ENCODE peak calls at places on chromosomes 11 and 22, in eight cellular contexts. One of them, this sample, is unnamed.

GRCh38 chr11:2509481-2510001 is 64.7 kb downstream of the KCNQ1 start:
- DNase-seq in hepatocyte: no peak
- DNase-seq in neural progenitor cell: no peak
- DNase-seq in OCI-LY7: no peak
- DNase-seq in HCT116: no peak
- DNase-seq in MM.1S: no peak
- DNase-seq in GM23338: no peak
- DNase-seq in PC-3: no peak
- DNase-seq in this sample: no peak

GRCh38 chr11:13596601-13597000 is 71.9 kb upstream of the FAR1 start:
- DNase-seq in neural progenitor cell: no peak
- DNase-seq in hepatocyte: no peak
- DNase-seq in OCI-LY7: no peak
- DNase-seq in GM23338: no peak
- DNase-seq in MM.1S: no peak
- DNase-seq in HCT116: no peak
- DNase-seq in PC-3: no peak
- DNase-seq in this sample: peak; percentile 7

GRCh38 chr11:78112588-78113275 is 26.7 kb downstream of the ALG8 start:
- DNase-seq in OCI-LY7: no peak
- DNase-seq in MM.1S: no peak
- DNase-seq in neural progenitor cell: no peak
- DNase-seq in PC-3: no peak
- DNase-seq in HCT116: no peak
- DNase-seq in GM23338: no peak
- DNase-seq in hepatocyte: no peak
- DNase-seq in this sample: no peak

GRCh38 chr11:130806746-130807145 is 109.5 kb downstream of the SNX19 start:
- DNase-seq in PC-3: no peak
- DNase-seq in GM23338: peak; percentile 49
- DNase-seq in OCI-LY7: no peak
- DNase-seq in HCT116: no peak
- DNase-seq in hepatocyte: no peak
- DNase-seq in MM.1S: peak; percentile 67
- DNase-seq in neural progenitor cell: no peak
- DNase-seq in this sample: no peak

GRCh38 chr11:62882811-62883496 is 2.3 kb downstream of the SLC3A2 start:
- DNase-seq in HCT116: no peak
- DNase-seq in OCI-LY7: no peak
- DNase-seq in neural progenitor cell: no peak
- DNase-seq in MM.1S: no peak
- DNase-seq in GM23338: no peak
- DNase-seq in PC-3: no peak
- DNase-seq in hepatocyte: no peak
- DNase-seq in this sample: no peak

GRCh38 chr22:44550666-44551491 is 52.8 kb upstream of the RTL6 start:
- DNase-seq in MM.1S: no peak
- DNase-seq in PC-3: peak; percentile 76
- DNase-seq in GM23338: no peak
- DNase-seq in neural progenitor cell: no peak
- DNase-seq in hepatocyte: peak; percentile 73
- DNase-seq in HCT116: no peak
- DNase-seq in OCI-LY7: no peak
- DNase-seq in this sample: peak; percentile 97

GRCh38 chr22:37894939-37895670 is 11.0 kb upstream of the MICALL1 start:
- DNase-seq in OCI-LY7: no peak
- DNase-seq in PC-3: peak; percentile 57
- DNase-seq in neural progenitor cell: peak; percentile 70
- DNase-seq in GM23338: peak; percentile 88
- DNase-seq in hepatocyte: peak; percentile 63
- DNase-seq in MM.1S: no peak
- DNase-seq in HCT116: no peak
- DNase-seq in this sample: no peak

GRCh38 chr11:102138677-102139076 is 28.4 kb downstream of the YAP1 start:
- DNase-seq in OCI-LY7: no peak
- DNase-seq in MM.1S: no peak
- DNase-seq in hepatocyte: no peak
- DNase-seq in GM23338: no peak
- DNase-seq in PC-3: peak; percentile 76
- DNase-seq in HCT116: no peak
- DNase-seq in neural progenitor cell: no peak
- DNase-seq in this sample: peak; percentile 82

GRCh38 chr11:67320011-67320410 is 16.7 kb downstream of the SSH3 start:
- DNase-seq in GM23338: no peak
- DNase-seq in PC-3: peak; percentile 27
- DNase-seq in MM.1S: no peak
- DNase-seq in HCT116: no peak
- DNase-seq in hepatocyte: no peak
- DNase-seq in neural progenitor cell: no peak
- DNase-seq in OCI-LY7: no peak
- DNase-seq in this sample: peak; percentile 33

GRCh38 chr11:8777907-8778767 is 95.5 kb downstream of the RPL27A start:
- DNase-seq in HCT116: no peak
- DNase-seq in neural progenitor cell: peak; percentile 31
- DNase-seq in PC-3: no peak
- DNase-seq in hepatocyte: peak; percentile 53
- DNase-seq in OCI-LY7: peak; percentile 5
- DNase-seq in MM.1S: no peak
- DNase-seq in GM23338: no peak
- DNase-seq in this sample: peak; percentile 68

GRCh38 chr11:61267437-61267841 is 26.5 kb downstream of the PGA5 start:
- DNase-seq in hepatocyte: peak; percentile 35
- DNase-seq in MM.1S: no peak
- DNase-seq in HCT116: no peak
- DNase-seq in neural progenitor cell: no peak
- DNase-seq in PC-3: no peak
- DNase-seq in GM23338: no peak
- DNase-seq in OCI-LY7: no peak
- DNase-seq in this sample: no peak

GRCh38 chr11:39327302-39327701 is 2132.2 kb downstream of the LRRC4C start:
- DNase-seq in neural progenitor cell: no peak
- DNase-seq in GM23338: no peak
- DNase-seq in OCI-LY7: no peak
- DNase-seq in HCT116: no peak
- DNase-seq in MM.1S: no peak
- DNase-seq in hepatocyte: no peak
- DNase-seq in PC-3: no peak
- DNase-seq in this sample: no peak

GRCh38 chr11:86753376-86753775 is 47.0 kb upstream of the PRSS23 start:
- DNase-seq in HCT116: no peak
- DNase-seq in GM23338: no peak
- DNase-seq in neural progenitor cell: no peak
- DNase-seq in MM.1S: no peak
- DNase-seq in OCI-LY7: no peak
- DNase-seq in hepatocyte: no peak
- DNase-seq in PC-3: no peak
- DNase-seq in this sample: no peak

GRCh38 chr22:37804886-37805857 is 2.6 kb upstream of the GCAT start:
- DNase-seq in hepatocyte: peak; percentile 92
- DNase-seq in OCI-LY7: no peak
- DNase-seq in GM23338: peak; percentile 84
- DNase-seq in neural progenitor cell: peak; percentile 86
- DNase-seq in PC-3: peak; percentile 83
- DNase-seq in MM.1S: no peak
- DNase-seq in HCT116: peak; percentile 67
- DNase-seq in this sample: peak; percentile 88

DNA sequence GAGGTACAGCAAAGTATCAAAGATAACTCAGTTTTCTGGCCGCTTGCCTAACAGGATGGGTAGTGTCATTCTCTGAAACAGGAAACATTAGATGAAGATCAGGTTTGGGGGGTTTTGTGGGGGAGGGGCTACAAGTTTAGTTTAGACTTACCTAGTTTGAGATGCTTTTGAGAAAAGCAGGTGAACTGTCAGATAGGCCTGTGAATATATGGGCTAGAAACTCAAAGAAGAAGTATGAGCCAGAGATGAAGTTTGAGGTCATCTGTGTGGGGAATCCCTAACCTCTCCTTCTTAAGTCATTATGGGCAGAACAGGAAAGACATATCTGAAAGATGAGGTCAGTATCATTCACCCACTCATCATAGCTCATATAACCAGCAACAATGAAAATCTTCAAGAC is 11.9 kb downstream of the HOATZ start:
- DNase-seq in MM.1S: peak; percentile 56
- DNase-seq in PC-3: peak; percentile 59
- DNase-seq in hepatocyte: no peak
- DNase-seq in OCI-LY7: no peak
- DNase-seq in GM23338: no peak
- DNase-seq in neural progenitor cell: no peak
- DNase-seq in HCT116: no peak
- DNase-seq in this sample: peak; percentile 86
- TF ChIP-seq EZH2phosphoT487 in MM.1S: no peak
- TF ChIP-seq EZH2phosphoT487 in PC-3: no peak
- TF ChIP-seq EZH2phosphoT487 in hepatocyte: no peak
- TF ChIP-seq EZH2phosphoT487 in OCI-LY7: no peak
- TF ChIP-seq EZH2phosphoT487 in GM23338: no peak
- TF ChIP-seq EZH2phosphoT487 in neural progenitor cell: no peak
- TF ChIP-seq EZH2phosphoT487 in HCT116: no peak
- TF ChIP-seq EZH2phosphoT487 in this sample: no peak

GRCh38 chr11:45361551-45361950 is 75.4 kb upstream of the SYT13 start:
- DNase-seq in hepatocyte: no peak
- DNase-seq in MM.1S: no peak
- DNase-seq in GM23338: no peak
- DNase-seq in PC-3: no peak
- DNase-seq in neural progenitor cell: no peak
- DNase-seq in HCT116: no peak
- DNase-seq in OCI-LY7: no peak
- DNase-seq in this sample: no peak

GRCh38 chr11:45366196-45366595 is 80.1 kb upstream of the SYT13 start:
- DNase-seq in GM23338: no peak
- DNase-seq in OCI-LY7: no peak
- DNase-seq in MM.1S: no peak
- DNase-seq in PC-3: no peak
- DNase-seq in hepatocyte: no peak
- DNase-seq in neural progenitor cell: no peak
- DNase-seq in HCT116: no peak
- DNase-seq in this sample: no peak

GRCh38 chr11:45366839-45367238 is 80.7 kb upstream of the SYT13 start:
- DNase-seq in hepatocyte: no peak
- DNase-seq in HCT116: no peak
- DNase-seq in MM.1S: no peak
- DNase-seq in OCI-LY7: no peak
- DNase-seq in PC-3: no peak
- DNase-seq in GM23338: no peak
- DNase-seq in neural progenitor cell: peak; percentile 76
- DNase-seq in this sample: no peak

DNA sequence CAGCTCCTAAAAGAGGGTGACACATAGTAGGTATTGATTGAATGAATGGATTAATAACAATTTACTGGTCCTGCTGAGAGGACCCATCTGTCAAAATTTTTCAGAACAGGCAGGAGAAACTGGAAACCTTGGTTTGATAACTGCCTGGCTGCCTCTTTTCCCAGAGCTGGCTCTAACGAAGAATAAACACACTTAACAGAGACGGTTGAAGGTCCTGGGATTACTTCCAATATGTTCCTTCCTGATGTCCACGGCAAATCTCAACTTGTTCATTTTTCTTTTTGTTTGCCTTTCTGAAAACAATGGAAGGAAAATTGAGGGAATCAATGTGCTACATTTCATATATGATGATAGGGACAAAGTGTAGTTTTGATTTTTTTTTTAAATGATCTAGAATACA is 76.5 kb upstream of the SYT13 start:
- DNase-seq in MM.1S: no peak
- DNase-seq in HCT116: no peak
- DNase-seq in hepatocyte: no peak
- DNase-seq in PC-3: no peak
- DNase-seq in OCI-LY7: no peak
- DNase-seq in neural progenitor cell: no peak
- DNase-seq in GM23338: no peak
- DNase-seq in this sample: no peak
- TF ChIP-seq EZH2phosphoT487 in MM.1S: no peak
- TF ChIP-seq EZH2phosphoT487 in HCT116: no peak
- TF ChIP-seq EZH2phosphoT487 in hepatocyte: no peak
- TF ChIP-seq EZH2phosphoT487 in PC-3: no peak
- TF ChIP-seq EZH2phosphoT487 in OCI-LY7: no peak
- TF ChIP-seq EZH2phosphoT487 in neural progenitor cell: no peak
- TF ChIP-seq EZH2phosphoT487 in GM23338: no peak
- TF ChIP-seq EZH2phosphoT487 in this sample: no peak

DNA sequence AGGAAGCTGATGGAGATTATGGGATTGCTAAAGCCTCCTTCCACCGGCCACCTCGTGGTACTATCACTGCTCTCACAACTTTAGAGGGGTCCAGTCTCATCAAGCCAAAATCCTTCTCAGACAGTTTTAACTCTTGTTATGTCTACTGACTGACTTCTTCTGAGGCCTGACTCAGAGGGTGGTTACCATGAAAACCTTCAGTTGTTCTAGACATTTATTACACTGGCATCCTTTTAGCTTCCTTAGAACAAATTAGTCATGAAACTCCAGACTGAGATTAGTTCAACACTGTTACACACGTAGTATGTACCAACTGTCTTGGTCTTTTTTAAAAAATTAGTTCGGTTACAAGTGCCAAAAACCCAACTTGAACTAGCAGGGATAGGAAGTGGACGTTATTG is 7.5 kb downstream of the DIXDC1 start:
- DNase-seq in HCT116: no peak
- DNase-seq in GM23338: no peak
- DNase-seq in MM.1S: no peak
- DNase-seq in PC-3: peak; percentile 47
- DNase-seq in neural progenitor cell: no peak
- DNase-seq in OCI-LY7: no peak
- DNase-seq in hepatocyte: no peak
- DNase-seq in this sample: peak; percentile 98
- TF ChIP-seq EZH2phosphoT487 in HCT116: no peak
- TF ChIP-seq EZH2phosphoT487 in GM23338: no peak
- TF ChIP-seq EZH2phosphoT487 in MM.1S: no peak
- TF ChIP-seq EZH2phosphoT487 in PC-3: no peak
- TF ChIP-seq EZH2phosphoT487 in neural progenitor cell: no peak
- TF ChIP-seq EZH2phosphoT487 in OCI-LY7: no peak
- TF ChIP-seq EZH2phosphoT487 in hepatocyte: no peak
- TF ChIP-seq EZH2phosphoT487 in this sample: no peak

GRCh38 chr11:79255965-79256364 is 184.9 kb downstream of the TENM4 start:
- DNase-seq in PC-3: no peak
- DNase-seq in HCT116: no peak
- DNase-seq in hepatocyte: no peak
- DNase-seq in MM.1S: no peak
- DNase-seq in neural progenitor cell: no peak
- DNase-seq in OCI-LY7: no peak
- DNase-seq in GM23338: no peak
- DNase-seq in this sample: no peak

GRCh38 chr11:79258606-79259005 is 182.2 kb downstream of the TENM4 start:
- DNase-seq in hepatocyte: no peak
- DNase-seq in GM23338: no peak
- DNase-seq in neural progenitor cell: peak; percentile 51
- DNase-seq in OCI-LY7: no peak
- DNase-seq in PC-3: no peak
- DNase-seq in HCT116: no peak
- DNase-seq in MM.1S: no peak
- DNase-seq in this sample: peak; percentile 26

GRCh38 chr11:79262221-79262620 is 178.6 kb downstream of the TENM4 start:
- DNase-seq in HCT116: no peak
- DNase-seq in GM23338: no peak
- DNase-seq in hepatocyte: no peak
- DNase-seq in OCI-LY7: no peak
- DNase-seq in MM.1S: no peak
- DNase-seq in PC-3: no peak
- DNase-seq in neural progenitor cell: no peak
- DNase-seq in this sample: peak; percentile 35

GRCh38 chr11:79263001-79263400 is 177.8 kb downstream of the TENM4 start:
- DNase-seq in neural progenitor cell: no peak
- DNase-seq in MM.1S: no peak
- DNase-seq in PC-3: no peak
- DNase-seq in hepatocyte: no peak
- DNase-seq in GM23338: no peak
- DNase-seq in OCI-LY7: no peak
- DNase-seq in HCT116: no peak
- DNase-seq in this sample: no peak

GRCh38 chr11:79259800-79260199 is 181.0 kb downstream of the TENM4 start:
- DNase-seq in GM23338: no peak
- DNase-seq in MM.1S: no peak
- DNase-seq in OCI-LY7: no peak
- DNase-seq in HCT116: no peak
- DNase-seq in hepatocyte: no peak
- DNase-seq in PC-3: peak; percentile 31
- DNase-seq in neural progenitor cell: no peak
- DNase-seq in this sample: no peak
- TF ChIP-seq EZH2phosphoT487 in GM23338: no peak
- TF ChIP-seq EZH2phosphoT487 in MM.1S: no peak
- TF ChIP-seq EZH2phosphoT487 in OCI-LY7: no peak
- TF ChIP-seq EZH2phosphoT487 in HCT116: no peak
- TF ChIP-seq EZH2phosphoT487 in hepatocyte: no peak
- TF ChIP-seq EZH2phosphoT487 in PC-3: no peak
- TF ChIP-seq EZH2phosphoT487 in neural progenitor cell: no peak
- TF ChIP-seq EZH2phosphoT487 in this sample: no peak

This sample was measured in GM23248.